ENCODE peak calls at places on chromosomes 1 and 21, in five cellular contexts. G, O, T, P and L are unnamed samples.
A peak's percentile ranks its signal among the peaks of the same experiment; 100 is the strongest.

GRCh38 chr1:208974721-208975120 is 608.8 kb upstream of the CAMK1G start:
- DNase-seq in P (no peak), O (no peak), T (no peak), G (no peak), L (no peak)

GRCh38 chr1:48105167-48105566 is 108.0 kb upstream of the TRABD2B start:
- DNase-seq in P (no peak), T (no peak), O (no peak), G (no peak), L (no peak)

GRCh38 chr1:91744973-91745648 is 140.8 kb downstream of the TGFBR3 start:
- DNase-seq in P (no peak), G (no peak), T (peak; percentile 75), O (no peak), L (no peak)

GRCh38 chr1:96309783-96310182 is 411.8 kb upstream of the PTBP2 start:
- DNase-seq in P (no peak), O (no peak), T (no peak), G (no peak), L (no peak)

GRCh38 chr1:1431845-1432565 is 3.5 kb upstream of the VWA1 start:
- DNase-seq in G (no peak), P (no peak), O (no peak), T (peak; percentile 87), L (no peak)

GRCh38 chr1:208988811-208989222 is 594.7 kb upstream of the CAMK1G start:
- DNase-seq in G (no peak), T (no peak), P (peak; percentile 36), O (no peak), L (peak; percentile 41)

GRCh38 chr1:203465943-203466342 is 9.7 kb upstream of the PRELP start:
- DNase-seq in O (no peak), G (no peak), T (no peak), P (no peak), L (no peak)

GRCh38 chr1:84796201-84796600 is 96.8 kb downstream of the LPAR3 start:
- DNase-seq in O (no peak), G (no peak), T (peak; percentile 74), P (no peak), L (no peak)

GRCh38 chr1:216183427-216183826 is 239.8 kb downstream of the USH2A start:
- DNase-seq in P (no peak), T (no peak), O (no peak), G (no peak), L (no peak)

GRCh38 chr1:175935166-175935565 is 191.8 kb upstream of the TNR start:
- DNase-seq in P (no peak), G (no peak), T (no peak), O (no peak), L (no peak)

GRCh38 chr1:66386712-66387111 is 147.2 kb upstream of the SGIP1 start:
- DNase-seq in T (no peak), O (no peak), G (no peak), P (no peak), L (no peak)

GRCh38 chr1:1119272-1119890 is 3.5 kb upstream of the C1orf159 start:
- DNase-seq in O (no peak), G (no peak), P (no peak), T (no peak), L (no peak)

GRCh38 chr1:224300346-224300745 is 29.6 kb downstream of the NVL start:
- DNase-seq in P (no peak), T (no peak), G (no peak), O (no peak), L (no peak)

GRCh38 chr21:41369915-41370839 is 8.3 kb downstream of the MX2 start:
- DNase-seq in O (no peak), G (no peak), T (peak; percentile 32), P (no peak), L (peak; percentile 64)

GRCh38 chr1:89632213-89633102 is 462 bp upstream of the LRRC8C start:
- DNase-seq in T (peak; percentile 8), P (peak; percentile 66), G (no peak), O (peak; percentile 79), L (peak; percentile 66)

GRCh38 chr21:28699186-28699585 is 293.5 kb downstream of the LTN1 start:
- DNase-seq in G (no peak), T (no peak), P (no peak), O (no peak), L (no peak)

GRCh38 chr1:109630081-109630880 is 10.6 kb downstream of the AMPD2 start:
- DNase-seq in G (no peak), P (no peak), O (peak; percentile 49), T (no peak), L (no peak)

GRCh38 chr1:115642168-115643072 is 650 bp downstream of the VANGL1 start:
- DNase-seq in O (peak; percentile 68), G (no peak), T (peak; percentile 35), P (peak; percentile 57), L (peak; percentile 62)

GRCh38 chr1:206606867-206607266 is 5.4 kb downstream of the EIF2D start:
- DNase-seq in T (peak; percentile 56), P (no peak), O (peak; percentile 63), G (no peak), L (no peak)

GRCh38 chr1:223515416-223515815 is 122.2 kb downstream of the CCDC185 start:
- DNase-seq in O (no peak), G (no peak), P (no peak), T (no peak), L (no peak)

GRCh38 chr1:29145739-29146437 is 22.2 kb upstream of the TMEM200B start:
- DNase-seq in G (no peak), T (peak; percentile 92), P (no peak), O (no peak), L (no peak)

GRCh38 chr1:9249534-9250335 is 15.2 kb downstream of the H6PD start:
- DNase-seq in T (peak; percentile 79), P (peak; percentile 61), O (peak; percentile 51), G (no peak), L (peak; percentile 72)

GRCh38 chr1:245211035-245211749 is 56.4 kb downstream of the KIF26B start:
- DNase-seq in O (no peak), P (no peak), G (no peak), T (no peak), L (no peak)

GRCh38 chr1:221839321-221839720 is 97.4 kb upstream of the DUSP10 start:
- DNase-seq in O (no peak), T (no peak), P (no peak), G (no peak), L (no peak)

GRCh38 chr1:53535226-53535625 is 76.0 kb downstream of the DMRTB1 start:
- DNase-seq in P (no peak), O (no peak), T (no peak), G (no peak), L (no peak)
- TF ChIP-seq TAF1 in P (no peak), O (no peak), T (no peak), G (no peak), L (no peak)

DNA sequence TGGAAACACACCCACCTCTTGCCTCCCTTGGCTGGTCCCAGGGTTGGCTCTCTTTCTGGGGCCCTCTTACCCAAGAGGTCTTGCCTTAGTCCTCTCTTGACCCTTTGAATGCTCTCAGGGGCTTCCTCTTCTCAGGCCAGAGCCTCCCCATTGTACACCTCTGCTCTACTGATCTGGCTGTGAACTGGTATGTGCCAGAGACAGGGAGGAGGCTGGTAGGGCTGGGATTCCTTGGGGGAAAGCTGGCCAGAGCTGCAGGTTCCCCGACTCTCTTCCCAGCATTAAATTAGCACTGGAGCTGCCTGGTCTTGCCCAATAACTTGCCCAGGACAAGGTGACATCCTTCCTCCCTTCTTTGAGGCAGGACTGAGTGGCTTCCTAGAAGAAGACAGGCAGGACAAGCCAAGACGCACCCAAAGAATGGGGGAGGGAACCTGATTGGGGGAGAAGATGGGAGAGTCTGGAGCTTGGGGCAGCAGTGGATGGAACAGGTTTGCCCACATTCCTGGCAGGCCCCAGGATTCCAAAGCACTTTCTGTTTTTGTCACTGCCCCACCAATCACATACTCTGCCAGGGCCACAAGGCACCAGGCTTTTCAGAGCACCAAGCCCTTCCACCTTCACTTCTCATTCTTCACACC is 37.2 kb upstream of the CITED4 start:
- DNase-seq in T (no peak), G (no peak), O (no peak), P (no peak), L (no peak)
- TF ChIP-seq POLR2A in T (no peak), G (no peak), O (no peak), P (no peak), L (no peak)

GRCh38 chr1:26190373-26190987 is at the start of gene CATSPER4:
- DNase-seq in T (peak; percentile 54), G (peak; percentile 49), P (no peak), O (peak; percentile 75), L (no peak)
- TF ChIP-seq TAF1 in T (no peak), G (no peak), P (no peak), O (no peak), L (no peak)

DNA sequence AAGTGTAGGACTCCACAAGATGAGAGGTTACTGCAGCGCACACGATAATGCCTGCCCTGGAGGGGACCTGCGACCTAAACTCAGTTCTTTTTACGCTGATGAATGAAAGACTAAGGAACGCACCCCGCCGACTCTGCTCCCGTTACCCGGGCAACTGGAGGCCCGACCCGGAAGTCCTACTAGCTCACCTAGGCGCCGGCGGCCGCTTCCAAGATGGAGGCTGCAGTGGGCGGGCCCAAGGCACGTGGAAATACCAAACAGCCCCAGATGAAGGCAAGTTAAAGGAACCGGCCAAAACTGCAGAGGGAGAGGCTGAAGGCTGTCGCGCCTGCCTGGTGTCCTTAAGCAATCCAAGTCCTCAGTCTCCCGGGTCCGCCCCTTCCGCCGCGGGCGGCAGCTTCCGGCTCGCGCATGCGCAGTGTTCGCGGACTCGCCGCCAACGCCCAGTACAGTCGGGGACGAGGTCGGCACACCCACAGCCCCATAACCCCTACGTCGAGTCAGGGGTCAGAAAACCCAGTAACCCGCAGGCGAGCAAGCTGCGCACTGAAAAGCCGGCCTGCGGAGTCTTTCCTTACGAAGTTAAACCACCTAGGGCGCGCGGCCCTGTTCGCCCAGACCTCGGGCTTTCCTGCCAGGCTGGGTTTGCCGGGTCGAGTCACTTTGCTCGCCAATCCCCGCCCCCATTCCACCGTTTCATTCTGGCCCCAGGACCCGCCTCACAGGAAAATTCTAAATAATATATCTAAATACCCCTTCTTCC is at the start of gene SETD4:
- DNase-seq in P (peak; percentile 95), O (peak; percentile 96), G (peak; percentile 75), T (peak; percentile 85), L (peak; percentile 94)
- TF ChIP-seq POLR2A in P (peak; percentile 88), O (peak; percentile 94), G (peak; percentile 87), T (peak; percentile 68), L (peak; percentile 88)

GRCh38 chr1:24963943-24964677 is 34.0 kb upstream of the RUNX3 start:
- DNase-seq in G (no peak), T (no peak), P (no peak), O (no peak), L (no peak)
- TF ChIP-seq TAF1 in G (no peak), T (no peak), P (no peak), O (no peak), L (no peak)

GRCh38 chr1:108560143-108560429 is 186 bp downstream of the EEIG2 start:
- DNase-seq in T (no peak), P (no peak), G (no peak), O (no peak), L (no peak)

GRCh38 chr1:108561145-108561458 is 1.2 kb downstream of the EEIG2 start:
- DNase-seq in O (no peak), G (no peak), P (peak; percentile 30), T (no peak), L (no peak)

GRCh38 chr1:108559215-108560142 is at the start of gene EEIG2:
- DNase-seq in O (peak; percentile 96), T (peak; percentile 48), P (peak; percentile 55), G (peak; percentile 61), L (peak; percentile 70)

GRCh38 chr1:108561731-108562326 is 1.9 kb downstream of the EEIG2 start:
- DNase-seq in O (peak; percentile 86), G (peak; percentile 51), P (peak; percentile 38), T (peak; percentile 66), L (peak; percentile 31)

GRCh38 chr1:108560430-108561144 is 687 bp downstream of the EEIG2 start:
- DNase-seq in T (peak; percentile 9), O (peak; percentile 88), P (no peak), G (peak; percentile 44), L (no peak)
- TF ChIP-seq POLR2A in T (no peak), O (peak; percentile 52), P (peak; percentile 22), G (no peak), L (peak; percentile 50)

GRCh38 chr1:14980801-14981200 is 172.7 kb upstream of the TMEM51 start:
- DNase-seq in O (peak; percentile 17), G (no peak), T (no peak), P (no peak), L (no peak)
- TF ChIP-seq TAF1 in O (no peak), G (no peak), T (no peak), P (no peak), L (no peak)